ENCODE peak calls at places on chromosomes 13 and 19, in four cellular contexts. M, X, Q and C are unnamed samples.

GRCh38 chr13:43544011-43544410 is 242.8 kb downstream of the ENOX1 start:
- DNase-seq in X (no peak), Q (no peak), M (no peak), C (no peak)

GRCh38 chr13:25886438-25887214 is 165.2 kb downstream of the SHISA2 start:
- DNase-seq in Q (peak), M (no peak), X (no peak), C (no peak)

GRCh38 chr13:74210693-74211393 is 76.6 kb upstream of the KLF12 start:
- DNase-seq in Q (no peak), X (no peak), M (no peak), C (peak)

GRCh38 chr13:25365720-25366235 is 6.0 kb upstream of the ATP8A2 start:
- DNase-seq in Q (no peak), X (no peak), M (no peak), C (no peak)

GRCh38 chr13:39816936-39817335 is 161.5 kb downstream of the COG6 start:
- DNase-seq in M (no peak), X (no peak), Q (no peak), C (no peak)

GRCh38 chr13:44326961-44327360 is 46.7 kb upstream of the SERP2 start:
- DNase-seq in Q (no peak), M (no peak), X (no peak), C (no peak)

GRCh38 chr19:1173845-1174809 is at the start of gene SBNO2:
- DNase-seq in M (peak), X (peak), Q (peak), C (peak)

GRCh38 chr19:6536138-6536671 is 5.4 kb downstream of the TNFSF9 start:
- DNase-seq in M (peak), X (peak), Q (peak), C (peak)

GRCh38 chr13:100547805-100548204 is 40.8 kb downstream of the GGACT start:
- DNase-seq in M (no peak), Q (no peak), X (no peak), C (no peak)

GRCh38 chr13:41520699-41521630 is 63.6 kb downstream of the RGCC start:
- DNase-seq in Q (no peak), M (no peak), X (no peak), C (no peak)

GRCh38 chr19:34365463-34366401 is 736 bp downstream of the GPI start:
- DNase-seq in X (peak), Q (peak), M (peak), C (peak)

GRCh38 chr19:33422369-33423180 is 49.1 kb downstream of the CEBPG start:
- DNase-seq in Q (no peak), M (no peak), X (no peak), C (no peak)

GRCh38 chr13:99884913-99885312 is 86.7 kb downstream of the ZIC5 start:
- DNase-seq in M (no peak), X (no peak), Q (no peak), C (no peak)

GRCh38 chr19:55340784-55341147 is 1.1 kb downstream of the KMT5C start:
- DNase-seq in M (no peak), X (no peak), Q (no peak), C (no peak)

GRCh38 chr13:32048816-32049215 is 17.2 kb downstream of the FRY start:
- DNase-seq in Q (no peak), X (no peak), M (no peak), C (no peak)

GRCh38 chr13:94702181-94703041 is 9.9 kb downstream of the SOX21 start:
- DNase-seq in Q (no peak), M (no peak), X (no peak), C (no peak)

GRCh38 chr13:50375792-50376191 is 360.5 kb downstream of the KCNRG start:
- DNase-seq in Q (no peak), M (no peak), X (no peak), C (no peak)

GRCh38 chr13:20461860-20462532 is 63.7 kb downstream of the CRYL1 start:
- DNase-seq in Q (no peak), X (no peak), M (no peak), C (no peak)

GRCh38 chr19:31118926-31119325 is 230.3 kb downstream of the TSHZ3 start:
- DNase-seq in M (no peak), X (no peak), Q (no peak), C (no peak)

GRCh38 chr13:44765076-44765475 is 188.9 kb upstream of the TSC22D1 start:
- DNase-seq in M (no peak), Q (no peak), X (no peak), C (no peak)

GRCh38 chr19:45403781-45404556 is 900 bp downstream of the PPP1R13L start:
- DNase-seq in M (peak), X (peak), Q (peak), C (peak)

GRCh38 chr13:59360108-59360507 is 803.6 kb downstream of the DIAPH3 start:
- DNase-seq in Q (no peak), M (no peak), X (peak), C (peak)

GRCh38 chr13:110640591-110641029 is 25.3 kb downstream of the NAXD start:
- DNase-seq in X (no peak), M (no peak), Q (peak), C (peak)

GRCh38 chr19:13726323-13726722 is 38.0 kb upstream of the MRI1 start:
- DNase-seq in Q (no peak), M (no peak), X (no peak), C (no peak)

GRCh38 chr19:42076375-42076944 is 494 bp downstream of the ZNF574 start:
- DNase-seq in M (peak), Q (no peak), X (no peak), C (peak)

GRCh38 chr13:20099319-20099718 is 61.5 kb downstream of the GJA3 start:
- DNase-seq in Q (peak), X (no peak), M (no peak), C (no peak)

GRCh38 chr19:17309962-17310461 is 649 bp downstream of the DDA1 start:
- DNase-seq in X (no peak), Q (no peak), M (no peak), C (no peak)

GRCh38 chr13:63299995-63300394 is 1884.3 kb upstream of the PCDH20 start:
- DNase-seq in Q (no peak), X (no peak), M (no peak), C (no peak)

GRCh38 chr19:33291623-33292534 is 10.5 kb downstream of the CEBPA start:
- DNase-seq in X (no peak), Q (no peak), M (peak), C (no peak)

GRCh38 chr19:45940515-45940805 is 25.9 kb upstream of the NANOS2 start:
- DNase-seq in M (no peak), Q (no peak), X (no peak), C (no peak)

GRCh38 chr19:11264452-11265176 is 2.3 kb upstream of the DOCK6 start:
- DNase-seq in Q (peak), M (peak), X (no peak), C (peak)

GRCh38 chr19:33235269-33235995 is 9.8 kb upstream of the SLC7A10 start:
- DNase-seq in Q (peak), X (peak), M (peak), C (peak)

GRCh38 chr13:102386461-102386860 is 15.4 kb downstream of the FGF14 start:
- DNase-seq in M (no peak), X (no peak), Q (no peak), C (no peak)

GRCh38 chr19:48965806-48966540 is 864 bp downstream of the FTL start:
- DNase-seq in X (peak), Q (peak), M (peak), C (peak)

GRCh38 chr19:48968179-48968661 is 3.1 kb downstream of the FTL start:
- DNase-seq in M (no peak), Q (no peak), X (no peak), C (no peak)

GRCh38 chr19:48967346-48968178 is 2.5 kb downstream of the FTL start:
- DNase-seq in X (peak), Q (peak), M (peak), C (peak)

GRCh38 chr19:48965033-48965805 is at the start of gene FTL:
- DNase-seq in X (peak), M (peak), Q (peak), C (peak)

DNA sequence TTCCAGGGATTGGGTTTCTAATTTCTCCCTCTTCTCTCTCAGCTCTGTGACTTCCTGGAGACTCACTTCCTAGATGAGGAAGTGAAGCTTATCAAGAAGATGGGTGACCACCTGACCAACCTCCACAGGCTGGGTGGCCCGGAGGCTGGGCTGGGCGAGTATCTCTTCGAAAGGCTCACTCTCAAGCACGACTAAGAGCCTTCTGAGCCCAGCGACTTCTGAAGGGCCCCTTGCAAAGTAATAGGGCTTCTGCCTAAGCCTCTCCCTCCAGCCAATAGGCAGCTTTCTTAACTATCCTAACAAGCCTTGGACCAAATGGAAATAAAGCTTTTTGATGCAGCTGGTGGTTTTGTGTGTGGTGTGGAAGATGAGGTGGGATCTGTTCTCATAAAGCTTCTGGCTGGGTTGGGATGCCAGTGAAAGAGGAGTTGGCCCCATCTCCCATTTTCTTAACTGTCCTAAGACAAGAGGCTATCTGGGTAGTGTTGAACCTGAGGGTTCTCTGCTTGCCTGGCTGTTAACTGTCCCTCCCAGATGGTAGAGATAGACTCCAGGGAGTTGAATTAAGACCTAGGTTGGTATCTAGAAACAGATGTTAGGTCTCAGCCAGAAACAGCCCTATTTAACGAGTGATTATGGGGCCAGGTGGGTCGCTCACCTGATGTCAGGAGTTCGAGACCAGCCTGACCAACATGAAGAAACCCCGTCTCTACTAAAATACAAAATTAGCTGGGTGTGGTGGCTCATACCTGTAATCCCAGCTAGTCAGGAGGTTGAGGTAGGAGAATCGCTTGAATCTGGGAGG is 1.6 kb downstream of the FTL start:
- DNase-seq in M (no peak), Q (no peak), X (no peak), C (no peak)
- H3K27ac ChIP-seq in M (peak), Q (no peak), X (peak), C (peak)

DNA sequence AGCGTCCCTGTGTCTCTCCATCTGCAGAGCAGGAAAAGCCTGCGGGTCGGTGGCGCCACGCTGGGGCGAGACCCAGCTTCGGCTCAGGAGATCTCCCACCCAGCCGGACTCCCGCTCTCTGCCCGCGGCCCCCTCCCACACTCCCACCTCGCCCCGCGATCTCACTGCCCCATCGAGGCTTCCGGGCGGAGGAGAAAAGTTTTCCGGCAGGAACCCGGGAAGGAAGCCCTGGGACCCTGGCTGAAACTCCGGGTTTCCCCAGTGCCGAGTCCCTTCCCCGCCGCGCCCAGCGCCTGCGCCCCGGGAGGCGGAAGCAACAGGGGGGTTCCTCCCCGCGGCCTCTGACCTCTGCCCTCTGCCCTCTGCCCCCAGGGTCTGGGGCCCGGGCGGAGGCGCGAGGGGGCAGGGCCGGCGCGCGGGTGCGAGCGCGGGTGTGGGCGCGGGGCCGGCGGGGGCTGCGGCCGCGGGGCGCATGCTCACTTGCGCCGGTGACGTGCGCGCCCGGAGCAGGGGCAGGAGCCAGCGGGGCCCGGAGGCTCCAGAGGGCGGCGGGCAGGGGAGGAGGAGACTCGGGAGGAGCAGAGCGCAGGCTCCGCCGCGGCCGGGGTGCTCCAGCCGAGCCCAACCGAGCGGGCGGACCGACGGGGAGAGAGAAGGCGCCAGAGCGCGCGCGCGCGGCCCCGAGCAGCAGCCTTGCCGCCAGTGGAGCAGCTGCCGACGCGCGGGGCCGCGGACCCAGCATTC is at the start of gene ATP11A:
- DNase-seq in M (peak), X (peak), Q (peak), C (peak)
- H3K27ac ChIP-seq in M (peak), X (peak), Q (no peak), C (peak)

GRCh38 chr13:71645467-71645866 is 221.5 kb downstream of the DACH1 start:
- DNase-seq in X (no peak), M (no peak), Q (no peak), C (no peak)

GRCh38 chr13:71638728-71639127 is 228.3 kb downstream of the DACH1 start:
- DNase-seq in Q (no peak), X (no peak), M (no peak), C (no peak)

GRCh38 chr13:71643466-71643865 is 223.5 kb downstream of the DACH1 start:
- DNase-seq in M (no peak), Q (no peak), X (no peak), C (no peak)

GRCh38 chr13:71644579-71644978 is 222.4 kb downstream of the DACH1 start:
- DNase-seq in X (no peak), Q (no peak), M (no peak), C (no peak)
- H3K27ac ChIP-seq in X (no peak), Q (peak), M (no peak), C (no peak)

DNA sequence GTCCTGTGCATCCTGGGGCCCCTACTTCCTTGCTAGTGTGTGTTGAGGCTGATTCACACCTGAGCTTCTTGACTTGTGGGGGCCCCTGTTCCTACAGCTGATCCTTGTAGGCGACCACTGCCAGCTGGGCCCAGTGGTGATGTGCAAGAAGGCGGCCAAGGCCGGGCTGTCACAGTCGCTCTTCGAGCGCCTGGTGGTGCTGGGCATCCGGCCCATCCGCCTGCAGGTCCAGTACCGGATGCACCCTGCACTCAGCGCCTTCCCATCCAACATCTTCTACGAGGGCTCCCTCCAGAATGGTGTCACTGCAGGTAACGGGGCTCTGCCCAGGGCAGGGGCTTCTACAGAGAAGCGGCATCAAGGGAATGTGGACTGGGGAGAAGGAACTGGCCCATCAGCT is 25.5 kb downstream of the UPF1 start:
- DNase-seq in M (no peak), X (peak), Q (no peak), C (no peak)
- H3K27ac ChIP-seq in M (no peak), X (no peak), Q (no peak), C (no peak)

GRCh38 chr13:36787181-36787580 is 31.8 kb upstream of the RFXAP start:
- DNase-seq in M (no peak), Q (no peak), X (no peak), C (no peak)
- H3K27ac ChIP-seq in M (no peak), Q (no peak), X (no peak), C (no peak)

DNA sequence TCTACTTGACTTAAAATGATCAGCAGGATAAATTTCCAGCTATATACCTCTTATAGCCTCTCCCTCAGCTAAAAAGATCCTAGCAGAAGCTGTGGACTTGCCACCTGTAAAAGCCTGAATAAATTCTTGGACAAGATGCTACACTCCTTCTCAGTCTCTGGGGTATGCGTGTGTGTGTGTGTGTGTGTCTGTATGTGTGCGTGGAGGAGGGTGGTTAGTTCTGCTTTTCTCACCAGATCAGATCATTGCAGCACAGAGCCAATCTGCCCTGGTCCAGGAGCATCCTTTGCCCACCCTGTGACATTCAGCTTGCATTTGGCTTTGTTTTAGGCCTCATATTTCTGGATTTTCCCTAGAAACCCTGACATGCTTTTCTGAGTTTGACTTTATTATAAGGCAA is 438.3 kb downstream of the RFC3 start:
- DNase-seq in Q (no peak), X (no peak), M (no peak), C (no peak)
- H3K27ac ChIP-seq in Q (no peak), X (no peak), M (no peak), C (no peak)